ENCODE peak calls at places on chromosomes 2 and 18, in seven cellular contexts. One of them, this sample, is unnamed.

GRCh38 chr2:220556658-220557057 is 929.2 kb downstream of the SLC4A3 start:
- DNase-seq in heart left ventricle: no peak
- DNase-seq in choroid plexus epithelial cell: peak; percentile 70
- DNase-seq in GM12878: no peak
- DNase-seq in tibial artery: no peak
- DNase-seq in foreskin fibroblast: peak; percentile 45
- DNase-seq in mammary epithelial cell: peak; percentile 71
- DNase-seq in this sample: no peak

GRCh38 chr2:190696792-190697398 is 48.0 kb downstream of the NAB1 start:
- DNase-seq in GM12878: no peak
- DNase-seq in foreskin fibroblast: no peak
- DNase-seq in choroid plexus epithelial cell: peak; percentile 29
- DNase-seq in mammary epithelial cell: no peak
- DNase-seq in heart left ventricle: no peak
- DNase-seq in tibial artery: no peak
- DNase-seq in this sample: no peak

GRCh38 chr2:30652271-30652910 is 154.9 kb downstream of the CAPN13 start:
- DNase-seq in choroid plexus epithelial cell: peak; percentile 38
- DNase-seq in tibial artery: no peak
- DNase-seq in GM12878: no peak
- DNase-seq in foreskin fibroblast: no peak
- DNase-seq in mammary epithelial cell: no peak
- DNase-seq in heart left ventricle: no peak
- DNase-seq in this sample: peak; percentile 17

GRCh38 chr2:639703-640102 is 37.5 kb downstream of the TMEM18 start:
- DNase-seq in foreskin fibroblast: no peak
- DNase-seq in choroid plexus epithelial cell: no peak
- DNase-seq in tibial artery: no peak
- DNase-seq in mammary epithelial cell: no peak
- DNase-seq in GM12878: no peak
- DNase-seq in heart left ventricle: no peak
- DNase-seq in this sample: no peak

GRCh38 chr18:29849145-29849544 is 1193.4 kb downstream of the DSC3 start:
- DNase-seq in foreskin fibroblast: no peak
- DNase-seq in choroid plexus epithelial cell: no peak
- DNase-seq in tibial artery: no peak
- DNase-seq in GM12878: no peak
- DNase-seq in heart left ventricle: no peak
- DNase-seq in mammary epithelial cell: peak; percentile 60
- DNase-seq in this sample: no peak

GRCh38 chr2:26978061-26978596 is 7.7 kb downstream of the MAPRE3 start:
- DNase-seq in mammary epithelial cell: peak; percentile 76
- DNase-seq in choroid plexus epithelial cell: no peak
- DNase-seq in foreskin fibroblast: no peak
- DNase-seq in tibial artery: no peak
- DNase-seq in heart left ventricle: no peak
- DNase-seq in GM12878: no peak
- DNase-seq in this sample: no peak

GRCh38 chr2:171924170-171924942 is 2.1 kb downstream of the HAT1 start:
- DNase-seq in mammary epithelial cell: no peak
- DNase-seq in GM12878: no peak
- DNase-seq in foreskin fibroblast: no peak
- DNase-seq in heart left ventricle: no peak
- DNase-seq in tibial artery: no peak
- DNase-seq in choroid plexus epithelial cell: peak; percentile 9
- DNase-seq in this sample: no peak

GRCh38 chr18:79374408-79375171 is 21.1 kb upstream of the NFATC1 start:
- DNase-seq in mammary epithelial cell: no peak
- DNase-seq in choroid plexus epithelial cell: no peak
- DNase-seq in tibial artery: no peak
- DNase-seq in GM12878: peak; percentile 44
- DNase-seq in heart left ventricle: no peak
- DNase-seq in foreskin fibroblast: no peak
- DNase-seq in this sample: no peak

GRCh38 chr2:146450131-146450530 is 1394.7 kb upstream of the ACVR2A start:
- DNase-seq in tibial artery: no peak
- DNase-seq in GM12878: no peak
- DNase-seq in foreskin fibroblast: no peak
- DNase-seq in heart left ventricle: no peak
- DNase-seq in choroid plexus epithelial cell: no peak
- DNase-seq in mammary epithelial cell: peak; percentile 1
- DNase-seq in this sample: no peak

GRCh38 chr2:22697054-22697453 is 687.9 kb upstream of the KLHL29 start:
- DNase-seq in heart left ventricle: no peak
- DNase-seq in mammary epithelial cell: no peak
- DNase-seq in choroid plexus epithelial cell: no peak
- DNase-seq in foreskin fibroblast: no peak
- DNase-seq in GM12878: no peak
- DNase-seq in tibial artery: no peak
- DNase-seq in this sample: no peak

GRCh38 chr2:55421326-55421725 is 1.7 kb upstream of the CCDC88A start:
- DNase-seq in heart left ventricle: no peak
- DNase-seq in choroid plexus epithelial cell: no peak
- DNase-seq in foreskin fibroblast: no peak
- DNase-seq in tibial artery: no peak
- DNase-seq in GM12878: no peak
- DNase-seq in mammary epithelial cell: no peak
- DNase-seq in this sample: no peak

GRCh38 chr18:22166070-22166972 is 3.1 kb upstream of the GATA6 start:
- DNase-seq in foreskin fibroblast: no peak
- DNase-seq in choroid plexus epithelial cell: no peak
- DNase-seq in mammary epithelial cell: no peak
- DNase-seq in tibial artery: peak; percentile 76
- DNase-seq in heart left ventricle: peak; percentile 72
- DNase-seq in GM12878: no peak
- DNase-seq in this sample: no peak

DNA sequence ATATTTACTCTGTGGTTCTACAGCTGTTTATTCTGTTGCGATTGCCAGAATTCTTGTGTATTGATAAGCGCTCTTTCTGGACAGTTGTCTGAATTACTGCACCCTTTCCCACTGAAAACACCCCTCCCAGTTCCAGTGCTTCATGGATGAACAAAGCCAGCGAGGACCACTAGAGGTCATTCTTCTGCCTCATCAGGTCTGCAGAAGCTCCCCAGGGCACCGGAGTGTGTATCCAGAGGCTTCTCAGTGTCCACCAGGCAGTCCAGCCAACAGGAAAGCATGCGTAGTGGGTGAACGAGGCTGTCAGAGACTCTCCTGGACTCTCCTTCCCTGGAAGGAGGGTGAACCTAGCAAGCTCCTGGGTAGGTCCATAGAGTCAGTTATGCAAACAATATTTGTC is 40.6 kb upstream of the INHBB start:
- DNase-seq in GM12878: no peak
- DNase-seq in mammary epithelial cell: no peak
- DNase-seq in foreskin fibroblast: no peak
- DNase-seq in tibial artery: no peak
- DNase-seq in heart left ventricle: no peak
- DNase-seq in choroid plexus epithelial cell: peak; percentile 42
- DNase-seq in this sample: peak; percentile 45
- TF ChIP-seq CTCF in GM12878: peak; percentile 26
- TF ChIP-seq CTCF in mammary epithelial cell: peak; percentile 22
- TF ChIP-seq CTCF in foreskin fibroblast: peak; percentile 11
- TF ChIP-seq CTCF in tibial artery: no peak
- TF ChIP-seq CTCF in heart left ventricle: peak; percentile 20
- TF ChIP-seq CTCF in choroid plexus epithelial cell: peak; percentile 58
- TF ChIP-seq CTCF in this sample: peak; percentile 55

GRCh38 chr2:1708476-1709334 is 35.6 kb downstream of the PXDN start:
- DNase-seq in heart left ventricle: no peak
- DNase-seq in foreskin fibroblast: no peak
- DNase-seq in tibial artery: no peak
- DNase-seq in choroid plexus epithelial cell: no peak
- DNase-seq in GM12878: no peak
- DNase-seq in mammary epithelial cell: peak; percentile 72
- DNase-seq in this sample: no peak
- H3K4me3 ChIP-seq in heart left ventricle: no peak overlapping the region
- H3K4me3 ChIP-seq in foreskin fibroblast: no peak overlapping the region
- H3K4me3 ChIP-seq in tibial artery: no peak overlapping the region
- H3K4me3 ChIP-seq in choroid plexus epithelial cell: no peak overlapping the region
- H3K4me3 ChIP-seq in GM12878: no peak overlapping the region
- H3K4me3 ChIP-seq in mammary epithelial cell: no peak overlapping the region
- H3K4me3 ChIP-seq in this sample: no peak overlapping the region

GRCh38 chr2:46849080-46849715 is 66.4 kb downstream of the MCFD2 start:
- DNase-seq in foreskin fibroblast: no peak
- DNase-seq in choroid plexus epithelial cell: peak; percentile 28
- DNase-seq in GM12878: no peak
- DNase-seq in tibial artery: no peak
- DNase-seq in heart left ventricle: no peak
- DNase-seq in mammary epithelial cell: no peak
- DNase-seq in this sample: peak; percentile 59

GRCh38 chr2:46852124-46852523 is 63.5 kb downstream of the MCFD2 start:
- DNase-seq in tibial artery: no peak
- DNase-seq in choroid plexus epithelial cell: no peak
- DNase-seq in mammary epithelial cell: no peak
- DNase-seq in foreskin fibroblast: no peak
- DNase-seq in heart left ventricle: no peak
- DNase-seq in GM12878: no peak
- DNase-seq in this sample: no peak

GRCh38 chr2:46849741-46850474 is 65.7 kb downstream of the MCFD2 start:
- DNase-seq in mammary epithelial cell: no peak
- DNase-seq in heart left ventricle: peak; percentile 91
- DNase-seq in foreskin fibroblast: no peak
- DNase-seq in GM12878: no peak
- DNase-seq in tibial artery: peak; percentile 34
- DNase-seq in choroid plexus epithelial cell: peak; percentile 92
- DNase-seq in this sample: peak; percentile 93

GRCh38 chr2:46852598-46852997 is 63.0 kb downstream of the MCFD2 start:
- DNase-seq in choroid plexus epithelial cell: peak; percentile 14
- DNase-seq in foreskin fibroblast: no peak
- DNase-seq in heart left ventricle: no peak
- DNase-seq in tibial artery: no peak
- DNase-seq in GM12878: no peak
- DNase-seq in mammary epithelial cell: no peak
- DNase-seq in this sample: no peak

DNA sequence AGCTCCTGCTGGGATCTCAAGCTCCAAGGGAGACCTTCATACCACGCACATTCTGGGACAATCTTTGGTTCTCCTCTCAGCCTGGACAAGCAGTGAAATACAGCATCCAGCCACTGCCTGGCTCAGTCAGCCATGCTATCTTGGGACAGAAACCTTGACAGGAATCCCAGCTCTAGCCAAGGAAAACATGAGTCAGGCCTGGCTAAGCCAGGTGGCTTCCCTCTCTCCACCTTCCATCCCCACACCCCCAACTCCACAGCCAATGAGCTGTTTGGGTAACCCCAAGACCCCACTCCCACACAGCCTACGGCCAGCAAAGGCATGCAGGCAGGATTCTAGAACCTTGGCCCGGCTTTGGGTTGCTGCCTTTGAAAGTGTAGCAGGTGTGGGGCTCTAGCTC is 64.9 kb downstream of the MCFD2 start:
- DNase-seq in GM12878: no peak
- DNase-seq in tibial artery: peak; percentile 66
- DNase-seq in heart left ventricle: peak; percentile 87
- DNase-seq in foreskin fibroblast: no peak
- DNase-seq in mammary epithelial cell: peak; percentile 89
- DNase-seq in choroid plexus epithelial cell: peak; percentile 88
- DNase-seq in this sample: peak; percentile 69
- TF ChIP-seq CTCF in GM12878: no peak
- TF ChIP-seq CTCF in tibial artery: peak; percentile 22
- TF ChIP-seq CTCF in heart left ventricle: no peak
- TF ChIP-seq CTCF in foreskin fibroblast: no peak
- TF ChIP-seq CTCF in mammary epithelial cell: no peak
- TF ChIP-seq CTCF in choroid plexus epithelial cell: no peak
- TF ChIP-seq CTCF in this sample: no peak

GRCh38 chr2:17976871-17977746 is 98.6 kb downstream of the KCNS3 start:
- DNase-seq in GM12878: no peak
- DNase-seq in choroid plexus epithelial cell: peak; percentile 98
- DNase-seq in heart left ventricle: no peak
- DNase-seq in tibial artery: peak; percentile 45
- DNase-seq in mammary epithelial cell: peak; percentile 77
- DNase-seq in foreskin fibroblast: peak; percentile 99
- DNase-seq in this sample: peak; percentile 100
- H3K4me3 ChIP-seq in GM12878: no peak overlapping the region
- H3K4me3 ChIP-seq in choroid plexus epithelial cell: peak overlapping the region; percentile 9
- H3K4me3 ChIP-seq in heart left ventricle: no peak overlapping the region
- H3K4me3 ChIP-seq in tibial artery: no peak overlapping the region
- H3K4me3 ChIP-seq in mammary epithelial cell: no peak overlapping the region
- H3K4me3 ChIP-seq in foreskin fibroblast: no peak overlapping the region
- H3K4me3 ChIP-seq in this sample: no peak overlapping the region

GRCh38 chr2:239308696-239309397 is 92.0 kb downstream of the HDAC4 start:
- DNase-seq in tibial artery: peak; percentile 54
- DNase-seq in mammary epithelial cell: no peak
- DNase-seq in GM12878: no peak
- DNase-seq in heart left ventricle: no peak
- DNase-seq in foreskin fibroblast: peak; percentile 76
- DNase-seq in choroid plexus epithelial cell: peak; percentile 78
- DNase-seq in this sample: peak; percentile 95
- TF ChIP-seq CTCF in tibial artery: no peak
- TF ChIP-seq CTCF in mammary epithelial cell: no peak
- TF ChIP-seq CTCF in GM12878: no peak
- TF ChIP-seq CTCF in heart left ventricle: peak; percentile 0
- TF ChIP-seq CTCF in foreskin fibroblast: peak; percentile 2
- TF ChIP-seq CTCF in choroid plexus epithelial cell: peak; percentile 36
- TF ChIP-seq CTCF in this sample: peak; percentile 10

GRCh38 chr2:85596486-85597143 is 1.1 kb downstream of the RNF181 start:
- DNase-seq in heart left ventricle: no peak
- DNase-seq in tibial artery: no peak
- DNase-seq in foreskin fibroblast: no peak
- DNase-seq in GM12878: no peak
- DNase-seq in mammary epithelial cell: no peak
- DNase-seq in choroid plexus epithelial cell: no peak
- DNase-seq in this sample: no peak
- H3K4me3 ChIP-seq in heart left ventricle: peak overlapping the region; percentile 52
- H3K4me3 ChIP-seq in tibial artery: peak overlapping the region; percentile 94
- H3K4me3 ChIP-seq in foreskin fibroblast: peak overlapping the region; percentile 98
- H3K4me3 ChIP-seq in GM12878: peak overlapping the region; percentile 97
- H3K4me3 ChIP-seq in mammary epithelial cell: peak overlapping the region; percentile 93
- H3K4me3 ChIP-seq in choroid plexus epithelial cell: peak overlapping the region; percentile 100
- H3K4me3 ChIP-seq in this sample: peak overlapping the region; percentile 92

GRCh38 chr18:75210274-75211001 is at the start of gene TSHZ1:
- DNase-seq in choroid plexus epithelial cell: peak; percentile 94
- DNase-seq in GM12878: peak; percentile 59
- DNase-seq in mammary epithelial cell: peak; percentile 81
- DNase-seq in tibial artery: peak; percentile 66
- DNase-seq in foreskin fibroblast: peak; percentile 87
- DNase-seq in heart left ventricle: peak; percentile 58
- DNase-seq in this sample: peak; percentile 95
- TF ChIP-seq CTCF in choroid plexus epithelial cell: no peak
- TF ChIP-seq CTCF in GM12878: no peak
- TF ChIP-seq CTCF in mammary epithelial cell: no peak
- TF ChIP-seq CTCF in tibial artery: no peak
- TF ChIP-seq CTCF in foreskin fibroblast: no peak
- TF ChIP-seq CTCF in heart left ventricle: no peak
- TF ChIP-seq CTCF in this sample: no peak

DNA sequence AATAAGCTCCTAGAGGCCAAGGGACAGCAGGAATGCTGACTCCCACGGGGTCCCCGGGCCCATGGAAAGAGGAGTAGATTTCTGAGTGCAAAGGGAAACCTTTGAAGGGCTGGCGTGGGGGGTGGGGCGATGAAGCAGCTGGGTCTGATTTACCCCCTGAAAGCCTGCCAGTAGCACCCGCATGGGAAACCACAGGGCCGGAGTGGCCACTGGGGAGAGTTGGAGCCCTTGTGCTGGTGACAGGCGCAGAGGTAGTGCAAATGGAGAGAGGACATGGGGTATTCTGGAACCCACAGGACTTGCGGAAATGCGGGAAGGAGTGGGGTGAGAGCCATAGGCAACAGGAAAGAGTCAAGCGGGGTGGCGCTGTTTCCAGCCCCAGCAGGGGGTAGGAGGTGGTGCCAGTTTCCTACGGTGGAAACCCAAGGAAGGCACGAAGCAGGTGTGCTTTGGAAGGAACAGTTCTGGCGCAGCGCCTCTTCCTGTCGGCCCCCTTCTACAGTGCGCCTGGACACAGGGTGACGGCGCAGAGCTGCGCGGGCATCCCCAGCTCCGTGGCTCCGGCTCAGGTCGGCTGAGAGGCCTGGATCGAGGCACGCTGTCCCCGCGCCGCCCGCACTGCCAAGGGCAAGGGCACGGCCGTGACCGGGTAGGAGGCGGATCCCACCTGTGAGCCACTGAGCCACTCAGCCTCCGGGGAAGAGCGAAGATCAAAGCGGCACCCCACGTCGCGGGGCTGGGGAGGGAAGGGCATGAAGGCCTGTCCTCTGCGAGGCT is 149.0 kb upstream of the GLI2 start:
- DNase-seq in foreskin fibroblast: no peak
- DNase-seq in GM12878: no peak
- DNase-seq in choroid plexus epithelial cell: no peak
- DNase-seq in tibial artery: no peak
- DNase-seq in mammary epithelial cell: no peak
- DNase-seq in heart left ventricle: no peak
- DNase-seq in this sample: no peak
- H3K4me3 ChIP-seq in foreskin fibroblast: no peak overlapping the region
- H3K4me3 ChIP-seq in GM12878: no peak overlapping the region
- H3K4me3 ChIP-seq in choroid plexus epithelial cell: peak overlapping the region; percentile 16
- H3K4me3 ChIP-seq in tibial artery: no peak overlapping the region
- H3K4me3 ChIP-seq in mammary epithelial cell: no peak overlapping the region
- H3K4me3 ChIP-seq in heart left ventricle: no peak overlapping the region
- H3K4me3 ChIP-seq in this sample: no peak overlapping the region

This sample was measured in fibroblast of villous mesenchyme.